ENCODE peak calls at places on chromosomes 5 and 9, in four cellular contexts. One of them, this sample, is unnamed.

GRCh38 chr9:81174023-81174422 is 515.3 kb downstream of the TLE1 start:
- DNase-seq in HCT116: no peak
- DNase-seq in tibial nerve: no peak
- DNase-seq in CD4-positive, CD25-positive, alpha-beta regulatory T cell: no peak
- DNase-seq in this sample: no peak

GRCh38 chr5:6722015-6722414 is 8.8 kb downstream of the TENT4A start:
- DNase-seq in HCT116: no peak
- DNase-seq in tibial nerve: no peak
- DNase-seq in CD4-positive, CD25-positive, alpha-beta regulatory T cell: no peak
- DNase-seq in this sample: peak; percentile 52

GRCh38 chr5:95102080-95102479 is 182.8 kb downstream of the MCTP1 start:
- DNase-seq in HCT116: no peak
- DNase-seq in tibial nerve: no peak
- DNase-seq in CD4-positive, CD25-positive, alpha-beta regulatory T cell: no peak
- DNase-seq in this sample: no peak

GRCh38 chr9:88927510-88927909 is 63.8 kb upstream of the S1PR3 start:
- DNase-seq in HCT116: no peak
- DNase-seq in tibial nerve: no peak
- DNase-seq in CD4-positive, CD25-positive, alpha-beta regulatory T cell: no peak
- DNase-seq in this sample: peak; percentile 75

GRCh38 chr5:180394031-180394636 is 41.0 kb upstream of the GFPT2 start:
- DNase-seq in HCT116: no peak
- DNase-seq in tibial nerve: no peak
- DNase-seq in CD4-positive, CD25-positive, alpha-beta regulatory T cell: no peak
- DNase-seq in this sample: no peak

GRCh38 chr9:127308559-127309429 is 44.2 kb downstream of the GARNL3 start:
- DNase-seq in HCT116: no peak
- DNase-seq in tibial nerve: no peak
- DNase-seq in CD4-positive, CD25-positive, alpha-beta regulatory T cell: no peak
- DNase-seq in this sample: no peak

GRCh38 chr5:15791859-15792258 is 291.9 kb downstream of the FBXL7 start:
- DNase-seq in HCT116: no peak
- DNase-seq in tibial nerve: no peak
- DNase-seq in CD4-positive, CD25-positive, alpha-beta regulatory T cell: no peak
- DNase-seq in this sample: no peak

GRCh38 chr9:92686954-92687353 is 17.0 kb upstream of the IPPK start:
- DNase-seq in HCT116: no peak
- DNase-seq in tibial nerve: no peak
- DNase-seq in CD4-positive, CD25-positive, alpha-beta regulatory T cell: no peak
- DNase-seq in this sample: peak; percentile 35

GRCh38 chr9:109190151-109190550 is 23.1 kb upstream of the FRRS1L start:
- DNase-seq in HCT116: no peak
- DNase-seq in tibial nerve: no peak
- DNase-seq in CD4-positive, CD25-positive, alpha-beta regulatory T cell: no peak
- DNase-seq in this sample: no peak

GRCh38 chr5:181189363-181189961 is 15.5 kb downstream of the TRIM7 start:
- DNase-seq in HCT116: no peak
- DNase-seq in tibial nerve: no peak
- DNase-seq in CD4-positive, CD25-positive, alpha-beta regulatory T cell: peak; percentile 39
- DNase-seq in this sample: peak; percentile 67

GRCh38 chr9:19232830-19233194 is 2.3 kb downstream of the DENND4C start:
- DNase-seq in HCT116: no peak
- DNase-seq in tibial nerve: no peak
- DNase-seq in CD4-positive, CD25-positive, alpha-beta regulatory T cell: no peak
- DNase-seq in this sample: peak; percentile 30

GRCh38 chr5:95380103-95380628 is 11.0 kb upstream of the FAM81B start:
- DNase-seq in HCT116: no peak
- DNase-seq in tibial nerve: no peak
- DNase-seq in CD4-positive, CD25-positive, alpha-beta regulatory T cell: no peak
- DNase-seq in this sample: no peak

GRCh38 chr5:100676807-100677631 is 141.8 kb downstream of the FAM174A start:
- DNase-seq in HCT116: no peak
- DNase-seq in tibial nerve: no peak
- DNase-seq in CD4-positive, CD25-positive, alpha-beta regulatory T cell: no peak
- DNase-seq in this sample: no peak

GRCh38 chr5:3517331-3517730 is 78.3 kb upstream of the IRX1 start:
- DNase-seq in HCT116: no peak
- DNase-seq in tibial nerve: no peak
- DNase-seq in CD4-positive, CD25-positive, alpha-beta regulatory T cell: no peak
- DNase-seq in this sample: no peak

GRCh38 chr5:158727771-158728311 is 371.9 kb downstream of the EBF1 start:
- DNase-seq in HCT116: no peak
- DNase-seq in tibial nerve: peak; percentile 59
- DNase-seq in CD4-positive, CD25-positive, alpha-beta regulatory T cell: no peak
- DNase-seq in this sample: no peak

GRCh38 chr5:36438765-36439501 is 137.2 kb upstream of the RANBP3L start:
- DNase-seq in HCT116: no peak
- DNase-seq in tibial nerve: no peak
- DNase-seq in CD4-positive, CD25-positive, alpha-beta regulatory T cell: no peak
- DNase-seq in this sample: no peak

GRCh38 chr5:25427233-25427632 is 782.5 kb upstream of the CDH10 start:
- DNase-seq in HCT116: no peak
- DNase-seq in tibial nerve: no peak
- DNase-seq in CD4-positive, CD25-positive, alpha-beta regulatory T cell: no peak
- DNase-seq in this sample: no peak

GRCh38 chr9:107868166-107868565 is 378.6 kb upstream of the KLF4 start:
- DNase-seq in HCT116: no peak
- DNase-seq in tibial nerve: no peak
- DNase-seq in CD4-positive, CD25-positive, alpha-beta regulatory T cell: no peak
- DNase-seq in this sample: peak; percentile 10

GRCh38 chr5:33530183-33530962 is 89.6 kb downstream of the TARS1 start:
- DNase-seq in HCT116: no peak
- DNase-seq in tibial nerve: no peak
- DNase-seq in CD4-positive, CD25-positive, alpha-beta regulatory T cell: no peak
- DNase-seq in this sample: no peak

GRCh38 chr5:116313366-116313765 is 228.5 kb downstream of the COMMD10 start:
- DNase-seq in HCT116: no peak
- DNase-seq in tibial nerve: no peak
- DNase-seq in CD4-positive, CD25-positive, alpha-beta regulatory T cell: no peak
- DNase-seq in this sample: no peak

GRCh38 chr9:93896093-93896492 is 59.1 kb downstream of the BARX1 start:
- DNase-seq in HCT116: no peak
- DNase-seq in tibial nerve: no peak
- DNase-seq in CD4-positive, CD25-positive, alpha-beta regulatory T cell: no peak
- DNase-seq in this sample: no peak

GRCh38 chr9:128921881-128922763 is 1.3 kb downstream of the PHYHD1 start:
- DNase-seq in HCT116: no peak
- DNase-seq in tibial nerve: peak; percentile 39
- DNase-seq in CD4-positive, CD25-positive, alpha-beta regulatory T cell: no peak
- DNase-seq in this sample: peak; percentile 86
- H3K4me3 ChIP-seq in HCT116: no peak overlapping the region
- H3K4me3 ChIP-seq in tibial nerve: peak overlapping the region; percentile 41
- H3K4me3 ChIP-seq in CD4-positive, CD25-positive, alpha-beta regulatory T cell: no peak overlapping the region
- H3K4me3 ChIP-seq in this sample: peak overlapping the region; percentile 79

GRCh38 chr5:113269023-113269997 is 165.5 kb downstream of the TSSK1B start:
- DNase-seq in HCT116: no peak
- DNase-seq in tibial nerve: no peak
- DNase-seq in CD4-positive, CD25-positive, alpha-beta regulatory T cell: no peak
- DNase-seq in this sample: no peak
- H3K4me1 ChIP-seq in HCT116: no peaks in the 10 kb centered on the region
- H3K4me1 ChIP-seq in tibial nerve: no peaks in the 10 kb centered on the region
- H3K4me1 ChIP-seq in CD4-positive, CD25-positive, alpha-beta regulatory T cell: peaks cover 3% of the 10 kb centered on the region
- H3K4me1 ChIP-seq in this sample: no peaks in the 10 kb centered on the region

GRCh38 chr9:13606576-13606975 is 327.1 kb upstream of the MPDZ start:
- DNase-seq in HCT116: no peak
- DNase-seq in tibial nerve: no peak
- DNase-seq in CD4-positive, CD25-positive, alpha-beta regulatory T cell: no peak
- DNase-seq in this sample: no peak
- H3K4me3 ChIP-seq in HCT116: no peak overlapping the region
- H3K4me3 ChIP-seq in tibial nerve: no peak overlapping the region
- H3K4me3 ChIP-seq in CD4-positive, CD25-positive, alpha-beta regulatory T cell: no peak overlapping the region
- H3K4me3 ChIP-seq in this sample: no peak overlapping the region

GRCh38 chr9:124014355-124015026 is 2.9 kb downstream of the LHX2 start:
- DNase-seq in HCT116: no peak
- DNase-seq in tibial nerve: no peak
- DNase-seq in CD4-positive, CD25-positive, alpha-beta regulatory T cell: no peak
- DNase-seq in this sample: no peak

GRCh38 chr9:124012368-124013262 is 1.0 kb downstream of the LHX2 start:
- DNase-seq in HCT116: no peak
- DNase-seq in tibial nerve: no peak
- DNase-seq in CD4-positive, CD25-positive, alpha-beta regulatory T cell: no peak
- DNase-seq in this sample: no peak

GRCh38 chr9:124015091-124015660 is 3.6 kb downstream of the LHX2 start:
- DNase-seq in HCT116: no peak
- DNase-seq in tibial nerve: no peak
- DNase-seq in CD4-positive, CD25-positive, alpha-beta regulatory T cell: no peak
- DNase-seq in this sample: no peak

GRCh38 chr9:124011460-124012301 is at the start of gene LHX2:
- DNase-seq in HCT116: peak; percentile 75
- DNase-seq in tibial nerve: no peak
- DNase-seq in CD4-positive, CD25-positive, alpha-beta regulatory T cell: no peak
- DNase-seq in this sample: no peak

DNA sequence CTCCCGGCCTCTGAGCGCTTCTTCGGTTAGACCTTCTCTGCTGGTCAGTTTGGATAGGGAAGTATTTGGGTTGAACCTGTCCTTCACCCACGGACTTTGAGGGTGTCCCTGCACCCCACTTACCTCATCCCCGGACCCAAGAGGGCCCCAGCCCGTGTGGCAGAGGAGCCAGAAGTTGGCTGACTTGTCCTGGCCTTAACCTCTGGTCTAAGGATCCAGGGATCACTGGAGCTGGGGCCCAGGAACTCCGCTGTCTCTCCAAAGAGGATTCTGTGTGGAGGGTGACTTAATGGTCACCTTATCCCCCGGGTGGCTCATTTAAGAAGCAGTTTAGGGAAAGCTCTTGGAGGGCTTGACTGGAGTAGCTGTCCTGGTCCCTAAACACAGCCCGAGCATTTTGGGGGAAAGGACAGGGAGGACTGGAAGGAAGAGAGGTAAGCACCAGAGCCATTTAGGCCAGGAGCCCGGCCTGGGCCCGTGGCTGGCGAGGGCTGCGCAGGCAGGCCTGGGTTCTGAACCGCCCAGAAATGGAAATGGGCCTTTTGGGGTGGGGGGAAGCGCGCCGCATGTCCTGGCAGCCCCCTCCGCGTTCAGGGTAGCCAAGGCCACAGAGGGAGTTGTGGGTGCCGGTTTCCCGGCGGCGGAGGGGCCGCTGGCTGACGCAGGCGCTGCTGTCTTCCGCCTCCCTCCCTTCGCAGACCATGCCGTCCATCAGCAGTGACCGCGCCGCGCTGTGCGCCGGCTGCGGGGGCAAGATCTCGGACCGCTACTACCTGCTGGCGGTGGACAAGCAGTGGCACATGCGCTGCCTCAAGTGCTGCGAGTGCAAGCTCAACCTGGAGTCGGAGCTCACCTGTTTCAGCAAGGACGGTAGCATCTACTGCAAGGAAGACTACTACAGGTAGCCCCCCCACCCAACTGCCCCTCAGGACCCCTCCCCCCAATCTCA is 2.0 kb downstream of the LHX2 start:
- DNase-seq in HCT116: no peak
- DNase-seq in tibial nerve: no peak
- DNase-seq in CD4-positive, CD25-positive, alpha-beta regulatory T cell: no peak
- DNase-seq in this sample: no peak
- H3K4me1 ChIP-seq in HCT116: peaks cover 26% of the 10 kb centered on the region
- H3K4me1 ChIP-seq in tibial nerve: no peaks in the 10 kb centered on the region
- H3K4me1 ChIP-seq in CD4-positive, CD25-positive, alpha-beta regulatory T cell: peaks cover 44% of the 10 kb centered on the region
- H3K4me1 ChIP-seq in this sample: no peaks in the 10 kb centered on the region

GRCh38 chr5:177509361-177509951 is at the start of gene DOK3:
- DNase-seq in HCT116: no peak
- DNase-seq in tibial nerve: no peak
- DNase-seq in CD4-positive, CD25-positive, alpha-beta regulatory T cell: no peak
- DNase-seq in this sample: peak; percentile 82

GRCh38 chr5:177508837-177509236 is 789 bp downstream of the DOK3 start:
- DNase-seq in HCT116: no peak
- DNase-seq in tibial nerve: no peak
- DNase-seq in CD4-positive, CD25-positive, alpha-beta regulatory T cell: no peak
- DNase-seq in this sample: peak; percentile 90

GRCh38 chr5:177510567-177511053 is 984 bp upstream of the DOK3 start:
- DNase-seq in HCT116: no peak
- DNase-seq in tibial nerve: no peak
- DNase-seq in CD4-positive, CD25-positive, alpha-beta regulatory T cell: no peak
- DNase-seq in this sample: peak; percentile 88

GRCh38 chr5:177511181-177511580 is 1.6 kb upstream of the DOK3 start:
- DNase-seq in HCT116: no peak
- DNase-seq in tibial nerve: no peak
- DNase-seq in CD4-positive, CD25-positive, alpha-beta regulatory T cell: no peak
- DNase-seq in this sample: peak; percentile 32

DNA sequence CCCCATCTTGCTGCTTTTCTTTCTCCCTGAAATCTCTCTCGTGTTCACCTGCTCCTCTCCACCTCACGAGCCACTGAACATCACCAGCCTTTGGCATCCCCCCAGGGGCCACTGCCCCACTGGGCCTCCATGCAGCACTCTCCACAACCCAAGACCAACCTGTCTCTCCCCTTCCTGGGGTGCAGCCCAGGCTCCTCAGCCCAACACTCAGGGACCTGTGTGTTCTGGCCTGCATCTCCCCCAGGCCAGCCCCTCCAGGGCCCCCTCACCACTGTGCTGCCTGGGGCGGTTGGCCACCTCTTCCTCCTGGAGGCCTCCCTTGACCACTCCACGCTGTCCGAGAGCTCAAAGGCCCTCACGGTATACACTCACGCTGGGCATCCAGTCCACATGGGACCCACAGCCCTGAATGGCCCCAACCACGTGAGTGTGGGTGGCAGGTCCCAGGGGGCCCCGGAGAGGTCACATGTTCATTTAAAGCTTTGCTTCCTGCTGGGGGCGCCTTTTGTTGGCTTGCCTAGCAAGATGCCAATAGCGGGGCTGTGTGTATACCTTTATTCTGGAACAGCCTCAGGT is 453 bp upstream of the DOK3 start:
- DNase-seq in HCT116: no peak
- DNase-seq in tibial nerve: no peak
- DNase-seq in CD4-positive, CD25-positive, alpha-beta regulatory T cell: no peak
- DNase-seq in this sample: peak; percentile 93
- H3K4me3 ChIP-seq in HCT116: no peak overlapping the region
- H3K4me3 ChIP-seq in tibial nerve: peak overlapping the region; percentile 37
- H3K4me3 ChIP-seq in CD4-positive, CD25-positive, alpha-beta regulatory T cell: no peak overlapping the region
- H3K4me3 ChIP-seq in this sample: peak overlapping the region; percentile 77

This sample was measured in OCI-LY7.